ENCODE peak calls at places on chromosome 5, in ten cellular contexts. P is GM20000; X is astrocyte of the spinal cord; S is AG10803; R is stomach; O is fibroblast of the aortic adventitia; B is ovary; I is tibial artery; A is gastrocnemius medialis; U is activated CD8-positive, alpha-beta T cell treated with anti-CD3 and anti-CD28 coated beads for 36 hours. Z is an unnamed sample.
A peak's percentile ranks its signal among the peaks of the same experiment; 100 is the strongest.

GRCh38 chr5:145350501-145350900 is 484.6 kb downstream of the PRELID2 start:
- DNase-seq in S (peak; percentile 22), B (no peak), P (no peak), X (peak; percentile 77), R (no peak), O (peak; percentile 45), A (no peak), U (no peak), I (no peak), Z (no peak)

GRCh38 chr5:74556631-74557595 is 83.6 kb downstream of the ENC1 start:
- DNase-seq in R (no peak), A (no peak), U (no peak), O (peak; percentile 44), B (no peak), I (no peak), P (no peak), S (peak; percentile 59), X (no peak), Z (no peak)

GRCh38 chr5:158382473-158382872 is 523.5 kb upstream of the CLINT1 start:
- DNase-seq in S (peak; percentile 96), I (peak; percentile 81), B (peak; percentile 73), A (peak; percentile 74), P (peak; percentile 40), R (no peak), O (peak; percentile 98), X (peak; percentile 97), U (peak; percentile 78), Z (peak; percentile 58)

GRCh38 chr5:117486879-117487391 is 912.3 kb upstream of the SEMA6A start:
- DNase-seq in A (no peak), S (no peak), I (no peak), U (no peak), O (no peak), P (no peak), X (no peak), B (no peak), R (no peak), Z (no peak)

GRCh38 chr5:78577992-78578391 is 70.6 kb downstream of the LHFPL2 start:
- DNase-seq in I (no peak), P (no peak), B (no peak), X (no peak), S (no peak), R (no peak), O (peak; percentile 36), U (no peak), A (no peak), Z (no peak)

GRCh38 chr5:145830594-145830993 is 4.5 kb downstream of the PRELID2 start:
- DNase-seq in A (no peak), U (no peak), X (peak; percentile 50), P (no peak), S (peak; percentile 84), O (peak; percentile 88), R (no peak), I (no peak), B (no peak), Z (no peak)

GRCh38 chr5:43601454-43602260 is 1.3 kb upstream of the NNT start:
- DNase-seq in I (no peak), O (peak; percentile 29), B (no peak), P (peak; percentile 61), X (peak; percentile 51), S (peak; percentile 35), U (no peak), A (no peak), R (no peak), Z (no peak)

GRCh38 chr5:34897646-34898045 is 17.7 kb downstream of the RAD1 start:
- DNase-seq in R (no peak), I (no peak), S (no peak), X (no peak), P (no peak), O (no peak), B (no peak), U (no peak), A (no peak), Z (no peak)

GRCh38 chr5:96074460-96075254 is 113.0 kb upstream of the ELL2 start:
- DNase-seq in I (no peak), S (no peak), R (no peak), P (no peak), U (no peak), X (no peak), B (no peak), O (no peak), A (no peak), Z (no peak)

GRCh38 chr5:81779125-81779934 is 28.4 kb upstream of the SSBP2 start:
- DNase-seq in B (peak; percentile 46), O (peak; percentile 65), X (peak; percentile 53), U (peak; percentile 58), A (peak; percentile 65), I (peak; percentile 87), R (peak; percentile 81), P (peak; percentile 36), S (peak; percentile 48), Z (peak; percentile 61)

GRCh38 chr5:159104058-159104651 is 4.4 kb upstream of the EBF1 start:
- DNase-seq in I (no peak), P (no peak), R (no peak), X (no peak), A (peak; percentile 27), U (no peak), O (no peak), B (no peak), S (peak; percentile 19), Z (no peak)

GRCh38 chr5:114924784-114925183 is 244.9 kb downstream of the TRIM36 start:
- DNase-seq in B (no peak), U (no peak), R (no peak), X (no peak), P (no peak), O (no peak), I (no peak), S (no peak), A (no peak), Z (no peak)

GRCh38 chr5:142143878-142144277 is 35.3 kb downstream of the NDFIP1 start:
- DNase-seq in A (no peak), X (peak; percentile 36), U (no peak), R (no peak), B (no peak), S (peak; percentile 43), P (peak; percentile 36), O (peak; percentile 72), I (no peak), Z (no peak)

GRCh38 chr5:155307219-155307618 is 293.7 kb downstream of the KIF4B start:
- DNase-seq in S (no peak), I (no peak), P (no peak), O (no peak), R (no peak), A (no peak), X (no peak), B (no peak), U (no peak), Z (no peak)

GRCh38 chr5:172901788-172902496 is 57.3 kb upstream of the RPL26L1 start:
- DNase-seq in B (no peak), R (no peak), S (peak; percentile 59), O (no peak), X (peak; percentile 87), U (no peak), I (no peak), A (no peak), P (no peak), Z (no peak)

GRCh38 chr5:161094411-161094810 is 242.4 kb upstream of the ATP10B start:
- DNase-seq in O (peak; percentile 28), U (no peak), X (peak; percentile 58), B (no peak), A (no peak), P (no peak), I (no peak), R (no peak), S (peak; percentile 83), Z (no peak)

GRCh38 chr5:66807743-66808142 is 211.6 kb downstream of the MAST4 start:
- DNase-seq in S (peak; percentile 50), P (no peak), A (no peak), I (no peak), X (peak; percentile 60), R (no peak), O (peak; percentile 65), B (no peak), U (no peak), Z (no peak)
- TF ChIP-seq CTCF in S (peak; percentile 66), P (no peak), A (no peak), I (no peak), X (peak; percentile 69), R (no peak), O (peak; percentile 65), B (no peak), U (no peak), Z (no peak)

GRCh38 chr5:169289520-169289919 is 11.4 kb downstream of the SLIT3 start:
- DNase-seq in P (no peak), R (no peak), B (no peak), U (no peak), S (no peak), I (no peak), A (no peak), O (no peak), X (no peak), Z (no peak)
- TF ChIP-seq CTCF in P (no peak), R (no peak), B (no peak), U (no peak), S (peak; percentile 23), I (no peak), A (no peak), O (no peak), X (no peak), Z (no peak)

GRCh38 chr5:68352166-68352565 is 136.6 kb downstream of the PIK3R1 start:
- DNase-seq in X (no peak), I (no peak), A (no peak), B (no peak), O (no peak), R (no peak), U (no peak), S (no peak), P (no peak), Z (no peak)
- TF ChIP-seq CTCF in X (no peak), I (no peak), A (no peak), B (no peak), O (no peak), R (no peak), U (no peak), S (no peak), P (no peak), Z (no peak)

DNA sequence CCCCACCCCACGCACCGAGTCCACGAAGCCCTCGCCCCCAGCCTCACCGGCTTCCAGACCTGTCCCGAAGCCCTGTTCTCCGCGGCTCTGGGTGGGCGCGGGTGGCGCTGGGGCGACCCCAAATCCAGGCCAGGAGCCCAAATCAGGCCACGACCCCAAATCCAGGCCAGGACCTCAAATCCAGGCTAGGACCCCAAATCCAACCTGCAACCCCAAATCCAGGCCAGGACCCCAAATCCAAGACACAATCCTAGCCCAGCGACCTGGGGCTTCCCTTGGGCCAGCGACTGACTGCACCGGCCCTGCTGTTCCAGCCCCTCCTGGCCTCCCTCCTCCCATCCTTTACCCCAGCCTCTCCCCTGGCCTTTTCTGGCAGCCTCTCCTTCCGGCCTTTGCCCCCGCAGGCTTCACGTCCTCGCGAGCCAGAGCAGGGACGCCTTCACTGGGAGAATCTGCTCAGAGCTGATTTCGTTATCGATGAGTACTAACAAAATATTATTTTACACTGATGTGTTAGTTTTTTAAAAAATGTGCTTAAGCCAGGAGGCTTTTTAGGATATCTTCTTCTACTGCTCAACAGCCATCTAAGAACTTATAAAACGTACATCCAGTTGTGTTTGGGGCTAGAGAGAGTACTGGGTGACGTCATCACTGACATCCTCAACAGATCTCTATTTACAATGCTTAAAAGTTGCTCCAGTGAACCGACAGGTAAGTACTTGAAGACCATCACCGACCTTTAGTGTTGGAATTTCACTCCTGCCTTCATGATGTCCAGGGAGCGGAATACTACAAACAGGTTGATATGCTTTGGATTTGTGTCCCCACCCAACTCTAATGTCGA is 34.7 kb downstream of the TRIP13 start:
- DNase-seq in U (no peak), B (no peak), P (no peak), S (no peak), R (no peak), X (no peak), O (no peak), A (no peak), I (no peak), Z (no peak)
- TF ChIP-seq CTCF in U (no peak), B (no peak), P (no peak), S (no peak), R (no peak), X (no peak), O (no peak), A (no peak), I (no peak), Z (no peak)